ENCODE peak calls at places on chromosomes 4 and X, in six cellular contexts. X is AG04450, V is OCI-LY7, A is HCT116, R is sigmoid colon, C is IMR-90. L is an unnamed sample.

GRCh38 chrX:130295519-130296314 is 27.0 kb upstream of the ZNF280C start:
- DNase-seq in R (no peak), X (no peak), V (no peak), A (no peak), C (peak), L (no peak)

GRCh38 chrX:132833373-132833772 is 125.1 kb downstream of the HS6ST2 start:
- DNase-seq in X (no peak), C (no peak), A (no peak), V (no peak), R (no peak), L (no peak)

GRCh38 chrX:17022205-17022604 is 75.7 kb downstream of the REPS2 start:
- DNase-seq in C (peak), R (no peak), X (peak), A (no peak), V (no peak), L (peak)

GRCh38 chr4:132384709-132385108 is 764.4 kb upstream of the PCDH10 start:
- DNase-seq in R (no peak), A (no peak), C (no peak), V (no peak), X (no peak), L (no peak)

GRCh38 chr4:91113130-91113706 is 986.0 kb downstream of the CCSER1 start:
- DNase-seq in A (peak), R (no peak), C (peak), X (no peak), V (peak), L (no peak)

GRCh38 chrX:119067023-119067739 is 5.6 kb upstream of the CT47C1 start:
- DNase-seq in A (peak), X (peak), R (peak), C (peak), V (peak), L (peak)

GRCh38 chrX:41664307-41665299 is 24.2 kb upstream of the GPR34 start:
- DNase-seq in C (peak), A (no peak), X (no peak), V (no peak), R (no peak), L (peak)

GRCh38 chr4:25965629-25966028 is 51.6 kb downstream of the SMIM20 start:
- DNase-seq in X (no peak), A (no peak), C (no peak), R (no peak), V (no peak), L (no peak)

GRCh38 chr4:74463123-74463522 is 18.2 kb downstream of the AREG start:
- DNase-seq in R (no peak), A (no peak), V (no peak), C (no peak), X (no peak), L (no peak)

GRCh38 chr4:126071346-126072333 is 756.9 kb downstream of the FAT4 start:
- DNase-seq in R (no peak), V (no peak), C (peak), X (peak), A (no peak), L (peak)

GRCh38 chr4:76199664-76200211 is 13.9 kb downstream of the SCARB2 start:
- DNase-seq in C (peak), X (no peak), R (no peak), A (no peak), V (peak), L (no peak)

GRCh38 chr4:122329876-122330595 is 48.8 kb upstream of the ADAD1 start:
- DNase-seq in R (no peak), C (peak), X (no peak), V (no peak), A (no peak), L (peak)

GRCh38 chr4:168540865-168541607 is 44.2 kb downstream of the PALLD start:
- DNase-seq in X (no peak), C (no peak), A (peak), R (no peak), V (no peak), L (no peak)

GRCh38 chr4:74084984-74085383 is 14.0 kb downstream of the CXCL2 start:
- DNase-seq in R (no peak), V (no peak), C (no peak), X (no peak), A (no peak), L (no peak)

GRCh38 chr4:4656977-4657376 is 115.1 kb upstream of the STX18 start:
- DNase-seq in C (no peak), R (no peak), A (no peak), X (no peak), V (no peak), L (no peak)

GRCh38 chr4:52651993-52652672 is 7.0 kb downstream of the USP46 start:
- DNase-seq in V (no peak), C (peak), X (no peak), A (no peak), R (no peak), L (no peak)

DNA sequence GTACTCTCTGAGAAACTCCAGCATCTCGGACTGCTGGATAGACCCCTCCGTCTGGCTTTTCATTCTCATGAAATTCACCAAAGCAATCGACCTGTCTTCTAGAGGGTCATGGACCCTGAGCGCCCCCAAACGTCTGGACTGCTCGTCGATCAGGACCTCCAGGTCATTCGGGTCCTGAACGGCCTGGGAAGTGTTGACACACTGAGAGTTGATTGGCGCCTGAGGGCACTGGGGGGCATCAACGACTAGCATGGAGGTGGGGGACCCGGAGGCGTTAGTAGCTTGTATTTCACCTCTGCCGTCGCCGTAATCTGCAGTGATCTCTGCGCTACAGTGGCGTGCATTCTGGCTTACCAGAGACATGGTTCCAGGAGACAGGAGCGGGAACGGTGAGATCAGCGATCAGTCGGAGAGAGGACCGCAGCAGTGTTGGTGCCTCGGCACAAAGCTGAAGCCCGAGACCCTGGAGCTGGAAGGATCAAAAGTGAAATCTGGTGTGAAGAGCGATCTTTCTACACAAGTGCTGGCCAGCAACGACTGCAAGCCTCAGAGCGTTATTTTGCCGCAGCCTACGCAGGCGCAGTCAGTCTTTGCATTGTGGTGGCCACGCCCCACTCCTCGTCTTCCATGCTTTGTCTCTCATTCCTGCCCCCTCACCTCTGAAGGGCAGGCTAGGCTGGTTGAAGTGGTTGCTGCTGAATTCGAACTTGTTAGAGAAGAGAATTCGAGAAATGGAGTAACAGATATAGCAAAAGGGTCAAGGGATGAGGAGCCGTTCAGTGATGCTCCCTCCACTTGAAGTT is at the start of gene MAGEE2:
- DNase-seq in A (no peak), V (no peak), R (no peak), C (no peak), X (no peak), L (no peak)
- H3K4me3 ChIP-seq in A (no peak), V (no peak), R (peak), C (no peak), X (no peak), L (no peak)

GRCh38 chr4:153510252-153511001 is 44.3 kb downstream of the TMEM131L start:
- DNase-seq in C (no peak), A (no peak), V (no peak), R (no peak), X (no peak), L (no peak)

GRCh38 chr4:153511104-153511503 is 44.9 kb downstream of the TMEM131L start:
- DNase-seq in R (no peak), X (no peak), V (no peak), A (no peak), C (no peak), L (no peak)

GRCh38 chr4:153509724-153510123 is 43.6 kb downstream of the TMEM131L start:
- DNase-seq in A (no peak), C (no peak), V (no peak), X (no peak), R (no peak), L (no peak)

GRCh38 chr4:153507679-153508073 is 41.5 kb downstream of the TMEM131L start:
- DNase-seq in A (no peak), X (no peak), R (no peak), C (no peak), V (no peak), L (no peak)

GRCh38 chr4:153506972-153507678 is 41.0 kb downstream of the TMEM131L start:
- DNase-seq in V (no peak), X (no peak), R (no peak), C (no peak), A (no peak), L (no peak)
- TF ChIP-seq CTCF in V (no peak), X (no peak), R (no peak), C (no peak), A (no peak), L (no peak)

DNA sequence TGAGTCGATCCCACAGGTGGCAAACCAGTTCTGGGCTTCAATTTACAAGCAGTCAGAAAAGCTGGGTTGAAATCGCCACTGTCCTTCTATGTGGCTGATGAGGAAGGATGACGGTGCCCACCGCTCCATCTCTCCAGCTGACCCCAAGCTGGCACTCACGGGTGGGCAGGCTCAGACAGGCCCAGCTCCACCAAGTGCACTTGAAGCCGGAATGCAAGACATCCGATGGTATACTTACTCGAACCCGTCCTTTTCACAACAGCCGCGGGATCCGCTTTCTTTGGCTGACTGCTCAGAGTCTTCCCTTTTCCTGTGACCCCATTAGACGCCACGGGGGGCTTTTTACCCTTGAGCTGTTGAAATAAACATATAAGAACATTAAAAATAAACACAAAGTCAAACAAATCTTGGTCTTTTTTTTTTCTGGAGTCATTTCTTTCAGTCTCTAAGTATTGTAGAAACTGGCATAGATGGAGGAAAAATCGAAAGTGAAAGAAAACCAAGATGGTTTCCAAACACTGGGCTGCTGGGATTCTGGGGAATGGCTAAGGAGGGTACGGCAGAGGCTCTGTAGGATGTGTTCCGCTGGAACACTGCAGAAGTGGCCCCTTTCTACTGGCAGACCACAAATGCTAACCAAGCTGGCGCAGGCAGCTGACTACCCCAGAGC is 161.0 kb downstream of the AFAP1 start:
- DNase-seq in C (peak), V (no peak), R (peak), X (no peak), A (no peak), L (no peak)
- H3K4me3 ChIP-seq in C (peak), V (no peak), R (no peak), X (peak), A (no peak), L (peak)

GRCh38 chr4:7594013-7594412 is 159.3 kb upstream of the PSAPL1 start:
- DNase-seq in R (no peak), V (no peak), A (no peak), X (no peak), C (no peak), L (no peak)
- TF ChIP-seq CTCF in R (no peak), V (no peak), A (no peak), X (no peak), C (no peak), L (no peak)

L was measured in AG10803.